ENCODE peak calls at places on chromosome 19, in four cellular contexts. F, U, R and P are unnamed samples.

GRCh38 chr19:52669586-52669985 is 31.4 kb upstream of the ZNF83 start:
- DNase-seq in F (no peak), U (no peak), R (no peak), P (no peak)

GRCh38 chr19:4077800-4078683 is 11.3 kb upstream of the ZBTB7A start:
- DNase-seq in F (peak; percentile 55), U (no peak), R (no peak), P (no peak)

GRCh38 chr19:35907377-35907745 is 734 bp downstream of the TYROBP start:
- DNase-seq in F (no peak), U (no peak), R (no peak), P (no peak)

GRCh38 chr19:51489113-51489512 is 10.8 kb downstream of the CEACAM18 start:
- DNase-seq in F (no peak), U (no peak), R (no peak), P (no peak)

GRCh38 chr19:27740396-27740795 is 1472.6 kb downstream of the UQCRFS1 start:
- DNase-seq in F (no peak), U (no peak), R (no peak), P (no peak)

GRCh38 chr19:34066007-34066656 is 106.2 kb upstream of the LSM14A start:
- DNase-seq in F (no peak), U (no peak), R (no peak), P (no peak)

GRCh38 chr19:10431254-10431942 is 11.1 kb downstream of the PDE4A start:
- DNase-seq in F (peak; percentile 56), U (no peak), R (peak; percentile 61), P (peak; percentile 65)

GRCh38 chr19:4730740-4731171 is 7.1 kb upstream of the DPP9 start:
- DNase-seq in F (peak; percentile 64), U (no peak), R (no peak), P (no peak)

GRCh38 chr19:27890206-27890605 is 1322.7 kb downstream of the UQCRFS1 start:
- DNase-seq in F (no peak), U (no peak), R (no peak), P (no peak)

GRCh38 chr19:42313096-42313839 is at the start of gene TMEM145:
- DNase-seq in F (peak; percentile 92), U (no peak), R (no peak), P (no peak)

GRCh38 chr19:11560404-11560988 is 1.5 kb upstream of the ELOF1 start:
- DNase-seq in F (peak; percentile 73), U (peak; percentile 80), R (peak; percentile 83), P (no peak)

GRCh38 chr19:6103217-6103644 is 7.1 kb downstream of the RFX2 start:
- DNase-seq in F (no peak), U (no peak), R (no peak), P (no peak)

GRCh38 chr19:17767559-17767958 is 16.3 kb downstream of the FCHO1 start:
- DNase-seq in F (no peak), U (no peak), R (no peak), P (no peak)

GRCh38 chr19:56821209-56821608 is 19.3 kb downstream of the PEG3 start:
- DNase-seq in F (no peak), U (no peak), R (no peak), P (no peak)

GRCh38 chr19:27718262-27718661 is 1494.7 kb downstream of the UQCRFS1 start:
- DNase-seq in F (no peak), U (no peak), R (no peak), P (no peak)

GRCh38 chr19:39913682-39914333 is 20.6 kb downstream of the FCGBP start:
- DNase-seq in F (no peak), U (no peak), R (no peak), P (no peak)

GRCh38 chr19:8320564-8321066 is 560 bp downstream of the NDUFA7 start:
- DNase-seq in F (no peak), U (peak; percentile 25), R (no peak), P (no peak)

GRCh38 chr19:13783565-13784500 is 9.6 kb downstream of the C19orf53 start:
- DNase-seq in F (no peak), U (no peak), R (no peak), P (no peak)

GRCh38 chr19:11736696-11737095 is 2.0 kb downstream of the ZNF823 start:
- DNase-seq in F (peak; percentile 76), U (no peak), R (peak; percentile 40), P (no peak)

GRCh38 chr19:14052470-14052869 is 9.4 kb downstream of the PALM3 start:
- DNase-seq in F (no peak), U (no peak), R (no peak), P (no peak)

GRCh38 chr19:10068205-10068604 is 17.9 kb upstream of the SHFL start:
- DNase-seq in F (no peak), U (no peak), R (no peak), P (no peak)

GRCh38 chr19:56671613-56671994 is at the start of gene ZNF835:
- DNase-seq in F (no peak), U (no peak), R (no peak), P (peak; percentile 83)

GRCh38 chr19:7605490-7606222 is 10.0 kb downstream of the CAMSAP3 start:
- DNase-seq in F (peak; percentile 95), U (peak; percentile 57), R (peak; percentile 9), P (peak; percentile 65)

GRCh38 chr19:42280761-42281174 is 11.7 kb downstream of the CIC start:
- DNase-seq in F (no peak), U (no peak), R (no peak), P (no peak)

GRCh38 chr19:43611788-43612187 is at the start of gene SRRM5:
- DNase-seq in F (no peak), U (no peak), R (no peak), P (no peak)

GRCh38 chr19:57830071-57830602 is at the start of gene ZNF587B:
- DNase-seq in F (peak; percentile 35), U (peak; percentile 47), R (no peak), P (peak; percentile 77)

GRCh38 chr19:29587518-29587986 is 18.5 kb upstream of the POP4 start:
- DNase-seq in F (no peak), U (no peak), R (peak; percentile 76), P (no peak)

GRCh38 chr19:6100284-6100915 is 9.9 kb downstream of the RFX2 start:
- DNase-seq in F (peak; percentile 56), U (no peak), R (no peak), P (no peak)

GRCh38 chr19:17739121-17739875 is 12.0 kb upstream of the FCHO1 start:
- DNase-seq in F (peak; percentile 78), U (no peak), R (peak; percentile 40), P (no peak)

GRCh38 chr19:5172859-5173577 is 167.6 kb downstream of the PTPRS start:
- DNase-seq in F (peak; percentile 44), U (no peak), R (no peak), P (no peak)

DNA sequence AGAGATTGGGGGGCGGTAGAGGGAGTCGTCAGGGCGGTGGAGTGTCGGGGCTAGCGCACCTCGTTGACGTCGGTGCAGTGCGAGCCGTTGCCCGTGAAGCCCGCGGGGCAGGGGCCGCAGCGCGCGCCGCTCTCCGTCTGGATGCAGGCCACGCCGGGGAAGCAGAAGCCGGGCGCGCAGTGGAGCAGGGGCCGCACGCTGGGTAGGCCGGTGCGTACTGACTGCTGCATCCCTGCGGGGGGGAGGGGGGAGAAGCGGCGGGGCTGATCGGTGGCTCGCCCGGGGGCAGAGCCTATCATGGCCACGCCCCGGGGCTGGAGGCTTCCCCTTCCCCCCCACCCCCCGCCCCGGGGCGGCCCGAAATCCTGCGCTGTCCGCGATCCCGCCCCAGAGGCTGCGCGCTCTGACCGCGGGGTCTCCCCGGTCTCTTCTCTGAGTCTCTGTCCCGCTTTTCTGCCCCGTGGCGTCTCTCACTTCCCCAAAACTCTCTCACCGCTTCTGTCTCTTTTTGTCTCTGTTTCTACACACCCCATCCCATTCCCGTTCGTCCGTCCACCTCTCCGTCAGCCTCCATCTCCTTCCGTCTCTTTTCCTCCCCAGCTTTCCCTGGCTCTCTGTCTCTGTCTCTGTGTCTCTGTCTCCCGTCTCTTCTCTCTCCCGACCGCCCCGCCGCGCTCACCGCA is 1.1 kb downstream of the COMP start:
- DNase-seq in F (peak; percentile 91), U (no peak), R (no peak), P (peak; percentile 27)
- TF ChIP-seq ATF3 in F (no peak), U (no peak), R (no peak), P (no peak)

DNA sequence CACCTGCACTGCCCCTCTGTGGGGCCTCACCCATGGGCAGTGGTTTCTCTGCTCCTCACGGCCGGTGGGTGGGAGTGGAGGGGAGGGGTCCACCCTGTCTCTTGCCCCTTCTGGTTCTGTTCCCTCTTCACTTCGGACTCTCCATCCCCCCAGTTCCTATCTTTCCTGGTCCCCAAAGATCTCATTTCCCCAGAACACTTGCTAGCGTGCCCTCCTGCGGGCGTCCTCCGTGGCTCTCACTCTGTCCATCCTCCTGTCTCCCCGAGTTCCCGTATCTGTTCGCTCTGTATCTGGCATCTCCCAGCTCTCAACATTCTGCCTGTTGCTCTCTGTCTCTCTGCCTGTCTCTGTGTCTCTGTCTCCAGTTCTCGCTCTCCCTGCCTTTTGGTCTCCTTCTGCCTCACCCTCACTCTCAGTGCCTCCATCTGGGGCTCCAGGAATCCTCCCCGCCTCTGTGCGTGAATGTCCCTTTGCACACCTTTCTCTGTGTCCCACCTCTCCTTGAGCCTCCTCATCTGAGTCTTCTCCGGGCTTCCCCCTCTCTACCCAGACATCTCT is 363 bp downstream of the SPIB start:
- DNase-seq in F (no peak), U (no peak), R (no peak), P (no peak)
- TF ChIP-seq RFX5 in F (no peak), U (no peak), R (no peak), P (no peak)

GRCh38 chr19:54209748-54210494 is 9.3 kb downstream of the RPS9 start:
- DNase-seq in F (peak; percentile 68), U (peak; percentile 98), R (no peak), P (no peak)

GRCh38 chr19:54209058-54209747 is 8.5 kb downstream of the RPS9 start:
- DNase-seq in F (no peak), U (no peak), R (no peak), P (peak; percentile 75)

GRCh38 chr19:54207908-54208783 is 7.5 kb downstream of the RPS9 start:
- DNase-seq in F (peak; percentile 44), U (peak; percentile 59), R (peak; percentile 84), P (no peak)

GRCh38 chr19:54206831-54207177 is 6.1 kb downstream of the RPS9 start:
- DNase-seq in F (no peak), U (no peak), R (no peak), P (no peak)

DNA sequence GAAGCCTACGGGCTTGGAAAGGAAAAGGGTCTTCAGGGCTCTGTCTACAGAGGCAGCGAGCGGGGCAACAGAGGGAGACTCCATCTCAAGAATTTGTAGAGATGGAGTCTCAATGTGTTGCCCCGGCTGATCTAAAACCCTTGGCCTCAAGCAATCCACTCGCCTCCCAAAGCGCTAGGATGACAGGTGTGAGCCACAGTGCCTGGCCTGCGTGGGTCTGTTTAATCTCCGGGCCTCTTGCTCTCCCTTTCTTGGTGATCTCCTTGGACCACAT is 8.1 kb downstream of the RPS9 start:
- DNase-seq in F (no peak), U (no peak), R (no peak), P (no peak)
- TF ChIP-seq ATF3 in F (no peak), U (no peak), R (no peak), P (no peak)

DNA sequence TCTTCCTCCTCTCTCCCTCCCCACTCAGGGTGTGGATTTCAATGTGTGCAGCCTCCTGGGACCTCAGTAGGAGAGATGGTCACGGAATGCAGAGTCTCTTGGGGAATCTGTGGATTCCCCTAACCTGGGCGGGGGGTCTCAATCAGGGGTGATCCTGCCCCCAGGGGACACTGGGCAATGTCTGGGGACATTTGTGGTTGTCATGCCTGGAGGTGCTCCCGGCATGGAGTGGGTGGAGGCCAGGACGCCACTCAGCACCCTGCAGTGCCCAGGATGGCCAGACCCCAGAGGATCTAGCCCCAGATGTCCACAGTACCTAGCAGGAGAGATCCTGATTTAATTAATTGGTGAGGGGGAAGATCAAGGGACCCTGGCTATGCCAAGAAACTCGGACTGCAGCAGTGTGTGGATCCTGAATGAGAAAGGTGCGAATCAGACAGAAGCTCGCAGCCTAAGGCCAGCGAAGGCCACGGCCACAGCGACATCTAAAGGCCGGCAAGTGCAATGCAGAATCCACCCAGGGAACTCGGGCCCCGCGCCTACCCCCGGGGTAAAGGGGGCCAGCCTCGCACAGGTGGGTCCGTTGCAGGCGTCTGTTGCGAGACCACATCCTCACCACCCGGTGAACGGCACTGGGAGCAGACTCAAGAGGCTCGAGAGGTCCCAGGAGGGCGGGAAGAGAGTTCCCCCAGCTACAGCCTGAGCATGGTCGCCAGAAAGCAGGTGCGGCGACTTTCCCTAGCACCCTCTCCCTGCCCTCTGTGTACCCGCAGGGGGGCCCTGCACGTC is 88.8 kb downstream of the GNG7 start:
- DNase-seq in F (peak; percentile 69), U (no peak), R (no peak), P (peak; percentile 83)
- TF ChIP-seq RFX5 in F (no peak), U (no peak), R (no peak), P (no peak)